ENCODE peak calls at places on chromosomes 5 and 9, in four cellular contexts. M, O, A and D are unnamed samples.

GRCh38 chr9:126615791-126616447 is 2.2 kb downstream of the LMX1B start:
- DNase-seq in M (no peak), O (no peak), A (no peak), D (no peak)

GRCh38 chr9:84297162-84297821 is 43.3 kb downstream of the SLC28A3 start:
- DNase-seq in M (no peak), O (no peak), A (no peak), D (no peak)

GRCh38 chr5:158498959-158499679 is 600.6 kb downstream of the EBF1 start:
- DNase-seq in M (no peak), O (no peak), A (no peak), D (no peak)

GRCh38 chr5:145743396-145744061 is 91.6 kb downstream of the PRELID2 start:
- DNase-seq in M (no peak), O (no peak), A (no peak), D (no peak)

GRCh38 chr5:128674837-128675446 is 136.9 kb upstream of the FBN2 start:
- DNase-seq in M (no peak), O (peak; percentile 60), A (no peak), D (no peak)

GRCh38 chr9:114003756-114004155 is 74.3 kb downstream of the AMBP start:
- DNase-seq in M (no peak), O (no peak), A (no peak), D (no peak)

GRCh38 chr5:68745459-68745858 is 348.4 kb upstream of the SLC30A5 start:
- DNase-seq in M (no peak), O (no peak), A (no peak), D (no peak)

GRCh38 chr5:142644127-142644526 is 41.8 kb downstream of the FGF1 start:
- DNase-seq in M (no peak), O (no peak), A (no peak), D (no peak)

GRCh38 chr9:125343518-125344284 is 82.1 kb downstream of the GAPVD1 start:
- DNase-seq in M (no peak), O (no peak), A (no peak), D (no peak)

GRCh38 chr5:175082346-175082745 is 358.0 kb downstream of the MSX2 start:
- DNase-seq in M (no peak), O (no peak), A (no peak), D (no peak)

GRCh38 chr5:10513501-10514442 is 50.1 kb upstream of the ANKRD33B start:
- DNase-seq in M (no peak), O (peak; percentile 51), A (peak; percentile 9), D (no peak)

GRCh38 chr5:79357401-79357800 is 121.5 kb downstream of the JMY start:
- DNase-seq in M (no peak), O (no peak), A (no peak), D (no peak)